ENCODE peak calls at places on chromosome 7, in five cellular contexts. X is EH; B is activated CD4-positive, CD25-positive, alpha-beta regulatory T cell treated with anti-CD3 and anti-CD28 coated beads, Interleukin-2, amount 50 U/mL, for 72 hours; O is GM12891; M is activated CD8-positive, alpha-beta T cell treated with anti-CD3 and anti-CD28 coated beads, Interleukin-2, amount 10 ng/mL, durations not matched to agents 7 days and 5 days. Q is an unnamed sample.

GRCh38 chr7:92621641-92622429 is 31.6 kb upstream of the FAM133B start:
- DNase-seq in X (peak), M (no peak), B (no peak), O (no peak), Q (no peak)

GRCh38 chr7:27143022-27143949 is at the start of gene HOXA5:
- DNase-seq in B (no peak), X (peak), M (no peak), O (no peak), Q (peak)

GRCh38 chr7:139771001-139771956 is 6.5 kb downstream of the HIPK2 start:
- DNase-seq in X (peak), B (no peak), M (no peak), O (no peak), Q (peak)

GRCh38 chr7:23235688-23236280 is 10.8 kb upstream of the GPNMB start:
- DNase-seq in O (no peak), M (no peak), X (peak), B (no peak), Q (no peak)

GRCh38 chr7:19051767-19052375 is 65.6 kb downstream of the TWIST1 start:
- DNase-seq in B (no peak), X (peak), O (peak), M (peak), Q (no peak)

GRCh38 chr7:148108381-148108780 is 482.2 kb upstream of the C7orf33 start:
- DNase-seq in M (no peak), B (no peak), O (no peak), X (no peak), Q (no peak)

GRCh38 chr7:116692599-116693308 is 20.8 kb downstream of the MET start:
- DNase-seq in M (no peak), X (peak), O (no peak), B (no peak), Q (no peak)

GRCh38 chr7:149856-150636 is 42.3 kb upstream of the FAM20C start:
- DNase-seq in M (peak), X (peak), O (no peak), B (peak), Q (peak)

GRCh38 chr7:3937564-3937963 is 636.5 kb downstream of the SDK1 start:
- DNase-seq in X (no peak), M (no peak), B (no peak), O (no peak), Q (no peak)

GRCh38 chr7:44189286-44189992 is at the start of gene GCK:
- DNase-seq in M (no peak), X (no peak), B (no peak), O (no peak), Q (no peak)

GRCh38 chr7:44637788-44638594 is 31.6 kb downstream of the OGDH start:
- DNase-seq in M (peak), B (peak), X (peak), O (no peak), Q (peak)

GRCh38 chr7:140533394-140533872 is 54.1 kb upstream of the MKRN1 start:
- DNase-seq in B (no peak), O (no peak), M (no peak), X (no peak), Q (no peak)

GRCh38 chr7:68613405-68613804 is 984.9 kb upstream of the AUTS2 start:
- DNase-seq in M (no peak), X (no peak), B (no peak), O (no peak), Q (no peak)

GRCh38 chr7:102291916-102292267 is 5.2 kb downstream of the SH2B2 start:
- DNase-seq in X (no peak), M (no peak), O (no peak), B (no peak), Q (no peak)

GRCh38 chr7:44163591-44163990 is 22.5 kb upstream of the MYL7 start:
- DNase-seq in X (peak), O (no peak), M (no peak), B (no peak), Q (no peak)

GRCh38 chr7:151895695-151896485 is 19.0 kb upstream of the PRKAG2 start:
- DNase-seq in M (no peak), X (no peak), O (no peak), B (no peak), Q (no peak)

GRCh38 chr7:37984775-37985390 is 64.4 kb downstream of the EPDR1 start:
- DNase-seq in B (no peak), O (no peak), X (no peak), M (no peak), Q (no peak)

GRCh38 chr7:73994023-73994422 is 34.0 kb upstream of the ELN start:
- DNase-seq in B (no peak), M (no peak), X (no peak), O (no peak), Q (no peak)

GRCh38 chr7:47373871-47374451 is 207.9 kb downstream of the TNS3 start:
- DNase-seq in M (no peak), X (no peak), O (no peak), B (no peak), Q (no peak)

GRCh38 chr7:262251-262572 is 27.8 kb upstream of the FOXL3 start:
- DNase-seq in X (no peak), O (no peak), M (no peak), B (no peak), Q (peak)

GRCh38 chr7:101608772-101609713 is 20.1 kb downstream of the MYL10 start:
- DNase-seq in X (no peak), M (no peak), B (no peak), O (no peak), Q (no peak)

GRCh38 chr7:100483101-100483727 is 513 bp upstream of the NYAP1 start:
- DNase-seq in O (peak), B (peak), X (peak), M (peak), Q (no peak)

GRCh38 chr7:154685564-154685901 is 317.4 kb downstream of the PAXIP1 start:
- DNase-seq in X (no peak), M (no peak), O (no peak), B (no peak), Q (no peak)

GRCh38 chr7:116342125-116342524 is 131.8 kb downstream of the TES start:
- DNase-seq in M (no peak), X (peak), B (no peak), O (no peak), Q (no peak)

GRCh38 chr7:98753176-98753575 is 116.6 kb downstream of the TMEM130 start:
- DNase-seq in O (no peak), B (no peak), X (no peak), M (no peak), Q (no peak)

GRCh38 chr7:55157347-55158105 is 138.7 kb downstream of the EGFR start:
- DNase-seq in M (no peak), X (no peak), B (no peak), O (no peak), Q (no peak)

GRCh38 chr7:25545125-25546008 is 317.1 kb upstream of the NPVF start:
- DNase-seq in O (no peak), B (no peak), X (no peak), M (no peak), Q (no peak)

GRCh38 chr7:150410131-150410530 is 31.0 kb downstream of the ZNF775 start:
- DNase-seq in O (no peak), B (peak), M (no peak), X (no peak), Q (no peak)

GRCh38 chr7:37193087-37193774 is 255.4 kb downstream of the ELMO1 start:
- DNase-seq in B (no peak), M (no peak), X (no peak), O (no peak), Q (no peak)

GRCh38 chr7:47950714-47951113 is 2.4 kb upstream of the PKD1L1 start:
- DNase-seq in X (no peak), M (no peak), O (no peak), B (no peak), Q (no peak)

GRCh38 chr7:122790558-122790957 is 87.8 kb upstream of the RNF148 start:
- DNase-seq in X (no peak), O (no peak), M (no peak), B (no peak), Q (no peak)

GRCh38 chr7:33072471-33072870 is 9.9 kb upstream of the NT5C3A start:
- DNase-seq in B (no peak), O (no peak), M (no peak), X (peak), Q (no peak)

GRCh38 chr7:17083392-17084165 is 201.8 kb upstream of the AGR3 start:
- DNase-seq in X (no peak), O (no peak), B (no peak), M (no peak), Q (no peak)

GRCh38 chr7:36304099-36304425 is 85.6 kb upstream of the ANLN start:
- DNase-seq in B (no peak), X (no peak), M (no peak), O (no peak), Q (no peak)

GRCh38 chr7:148264933-148265557 is 325.5 kb upstream of the C7orf33 start:
- DNase-seq in M (peak), X (peak), O (no peak), B (no peak), Q (no peak)